ENCODE peak calls at places on chromosomes 16 and 17, in four cellular contexts. Z, X, O and Q are unnamed samples.

GRCh38 chr16:88650749-88651275 is at the start of gene CYBA:
- DNase-seq in X (peak), O (peak), Z (peak), Q (no peak)

GRCh38 chr17:65931246-65932149 is 260.4 kb downstream of the CEP112 start:
- DNase-seq in Z (no peak), O (no peak), X (no peak), Q (no peak)

GRCh38 chr16:89775223-89775622 is 41.2 kb downstream of the FANCA start:
- DNase-seq in X (no peak), O (no peak), Z (no peak), Q (no peak)

GRCh38 chr16:8464979-8465378 is 125.3 kb downstream of the TMEM114 start:
- DNase-seq in X (no peak), O (no peak), Z (no peak), Q (no peak)

GRCh38 chr17:45264430-45264829 is 2.5 kb upstream of the SPATA32 start:
- DNase-seq in Z (no peak), O (no peak), X (no peak), Q (peak)

GRCh38 chr16:78537511-78537910 is 438.1 kb downstream of the WWOX start:
- DNase-seq in Z (no peak), X (no peak), O (no peak), Q (no peak)

GRCh38 chr16:80369138-80369537 is 171.7 kb upstream of the DYNLRB2 start:
- DNase-seq in Z (no peak), O (no peak), X (no peak), Q (no peak)

GRCh38 chr17:82693168-82693867 is 5.2 kb downstream of the RAB40B start:
- DNase-seq in Z (no peak), O (no peak), X (no peak), Q (peak)

GRCh38 chr16:27127293-27127692 is 60.6 kb downstream of the C16orf82 start:
- DNase-seq in X (no peak), O (no peak), Z (no peak), Q (no peak)

GRCh38 chr17:45311762-45312476 is 4.9 kb downstream of the MAP3K14 start:
- DNase-seq in X (peak), Z (peak), O (peak), Q (no peak)

GRCh38 chr17:57984226-57984890 is 3.7 kb downstream of the VEZF1 start:
- DNase-seq in X (no peak), O (no peak), Z (no peak), Q (no peak)

GRCh38 chr17:45433136-45433535 is 466 bp upstream of the ARHGAP27 start:
- DNase-seq in X (no peak), Z (peak), O (no peak), Q (no peak)

GRCh38 chr16:76577003-76577402 is 299.8 kb downstream of the CNTNAP4 start:
- DNase-seq in O (no peak), X (no peak), Z (no peak), Q (no peak)

GRCh38 chr16:85449195-85449884 is 163.8 kb upstream of the GSE1 start:
- DNase-seq in X (peak), Z (no peak), O (no peak), Q (no peak)

GRCh38 chr17:78559749-78560368 is 17.3 kb downstream of the DNAH17 start:
- DNase-seq in O (no peak), Z (no peak), X (no peak), Q (no peak)

GRCh38 chr16:30775381-30776099 is 11.5 kb downstream of the ZNF629 start:
- DNase-seq in X (peak), O (peak), Z (peak), Q (peak)

GRCh38 chr17:57406131-57406980 is 150.0 kb downstream of the MSI2 start:
- DNase-seq in Z (no peak), X (no peak), O (no peak), Q (no peak)

GRCh38 chr17:57379237-57380054 is 123.1 kb downstream of the MSI2 start:
- DNase-seq in X (no peak), Z (peak), O (no peak), Q (no peak)

GRCh38 chr17:41800601-41801373 is 11.0 kb downstream of the P3H4 start:
- DNase-seq in O (peak), X (peak), Z (peak), Q (no peak)

GRCh38 chr17:77371117-77371887 is 230.5 kb downstream of the SEC14L1 start:
- DNase-seq in O (no peak), X (peak), Z (no peak), Q (no peak)

GRCh38 chr17:48442819-48443218 is 12.8 kb upstream of the SKAP1 start:
- DNase-seq in O (no peak), X (no peak), Z (no peak), Q (no peak)

GRCh38 chr17:13977837-13978236 is 91.5 kb upstream of the COX10 start:
- DNase-seq in X (no peak), O (no peak), Z (no peak), Q (no peak)

GRCh38 chr16:79009911-79010310 is 590.6 kb downstream of the MAF start:
- DNase-seq in X (no peak), O (no peak), Z (no peak), Q (no peak)

GRCh38 chr17:81049973-81050551 is 15.1 kb downstream of the BAIAP2 start:
- DNase-seq in X (peak), Z (peak), O (no peak), Q (no peak)
- TF ChIP-seq EP300 in X (no peak), Z (no peak), O (no peak), Q (no peak)

GRCh38 chr17:39077874-39078273 is 73.6 kb downstream of the PLXDC1 start:
- DNase-seq in O (no peak), Z (no peak), X (no peak), Q (no peak)
- TF ChIP-seq CTCF in O (peak), Z (peak), X (no peak), Q (no peak)

DNA sequence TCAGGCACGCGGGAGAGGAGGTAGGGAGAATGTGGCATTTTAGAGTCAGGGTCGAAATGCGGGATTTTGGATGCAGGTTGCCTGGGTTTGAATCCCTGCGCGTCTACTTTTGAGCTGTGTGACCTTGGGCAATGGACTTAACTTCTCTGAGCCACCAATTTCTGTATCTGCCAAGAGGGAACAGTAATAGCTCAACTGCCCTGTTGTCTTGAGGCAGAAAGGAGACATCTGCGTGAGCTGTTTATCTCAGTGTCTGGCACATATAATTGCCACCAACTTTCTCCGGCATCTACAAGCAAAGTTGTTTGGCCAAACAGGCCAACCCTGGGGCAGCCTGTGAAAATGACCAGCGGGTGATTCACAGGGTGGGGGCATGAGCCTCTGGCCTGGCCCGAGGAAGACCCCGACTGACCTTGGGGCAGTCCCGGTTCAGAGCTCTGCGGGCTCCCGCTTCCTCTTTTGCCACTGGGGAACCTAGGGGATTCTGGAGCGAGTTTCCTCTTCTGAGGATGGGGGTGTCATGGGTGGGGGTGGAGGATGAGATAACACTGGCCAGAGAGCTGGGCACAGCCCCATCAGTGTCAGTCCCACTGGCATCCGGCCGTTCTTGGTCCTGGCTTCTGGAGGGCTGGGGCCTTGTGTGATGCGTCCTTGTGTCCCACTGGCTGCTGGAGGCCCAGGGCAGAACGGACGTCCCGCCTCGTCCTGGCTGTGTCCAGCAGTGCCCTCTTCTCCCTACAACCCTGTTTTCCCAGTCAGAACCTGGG is 1.3 kb downstream of the SNN start:
- DNase-seq in X (no peak), O (no peak), Z (no peak), Q (no peak)
- TF ChIP-seq EP300 in X (no peak), O (no peak), Z (no peak), Q (no peak)

DNA sequence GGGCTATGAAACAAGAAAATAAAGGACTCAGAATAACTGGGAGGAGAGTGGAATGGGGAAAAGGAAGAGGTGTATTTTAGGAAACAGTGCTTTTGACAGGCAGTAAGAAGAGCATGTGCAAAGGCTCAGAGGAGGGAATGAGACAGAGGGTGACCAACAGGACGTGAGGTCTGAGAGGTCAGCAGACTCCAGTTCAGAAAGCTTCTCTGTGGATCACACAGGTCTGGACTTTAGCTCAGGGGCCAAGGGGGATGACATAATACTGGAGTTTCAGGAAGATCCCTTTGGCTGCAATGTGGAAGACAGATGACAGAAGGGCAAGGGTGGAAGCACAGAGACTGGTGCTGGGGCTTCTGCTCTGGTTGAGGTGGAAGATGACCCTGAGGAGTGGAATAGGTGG is 489.9 kb upstream of the CDH5 start:
- DNase-seq in O (no peak), Z (no peak), X (no peak), Q (no peak)
- TF ChIP-seq CTCF in O (no peak), Z (no peak), X (no peak), Q (no peak)

DNA sequence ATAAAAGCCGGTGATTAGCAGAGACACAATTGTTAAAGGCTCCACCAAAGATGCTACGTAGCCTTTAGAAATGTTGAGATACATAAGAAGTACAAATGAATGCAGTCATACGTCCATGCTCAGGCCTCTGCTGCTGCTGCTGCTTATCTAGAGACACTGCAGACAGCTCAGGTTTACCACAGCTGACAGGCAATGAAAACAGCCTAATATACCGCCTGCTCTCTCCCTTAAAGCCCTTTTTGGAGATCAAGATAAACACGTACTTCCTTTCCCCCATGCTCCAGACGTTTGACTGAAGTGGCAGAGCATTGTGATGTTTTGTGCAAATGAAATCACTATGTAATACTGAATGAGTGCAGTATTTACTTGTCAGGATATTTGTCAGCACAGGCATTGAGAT is 185.3 kb downstream of the AATF start:
- DNase-seq in O (no peak), Z (peak), X (no peak), Q (no peak)
- TF ChIP-seq EP300 in O (no peak), Z (no peak), X (no peak), Q (no peak)

GRCh38 chr17:18190629-18191028 is 7.0 kb downstream of the ALKBH5 start:
- DNase-seq in Z (no peak), O (no peak), X (no peak), Q (no peak)

GRCh38 chr17:18194394-18194793 is 10.8 kb downstream of the ALKBH5 start:
- DNase-seq in X (no peak), O (no peak), Z (no peak), Q (no peak)

GRCh38 chr17:18194804-18195203 is 11.2 kb downstream of the ALKBH5 start:
- DNase-seq in X (no peak), O (no peak), Z (no peak), Q (no peak)

GRCh38 chr17:18191071-18191667 is 7.5 kb downstream of the ALKBH5 start:
- DNase-seq in O (no peak), Z (no peak), X (peak), Q (no peak)

DNA sequence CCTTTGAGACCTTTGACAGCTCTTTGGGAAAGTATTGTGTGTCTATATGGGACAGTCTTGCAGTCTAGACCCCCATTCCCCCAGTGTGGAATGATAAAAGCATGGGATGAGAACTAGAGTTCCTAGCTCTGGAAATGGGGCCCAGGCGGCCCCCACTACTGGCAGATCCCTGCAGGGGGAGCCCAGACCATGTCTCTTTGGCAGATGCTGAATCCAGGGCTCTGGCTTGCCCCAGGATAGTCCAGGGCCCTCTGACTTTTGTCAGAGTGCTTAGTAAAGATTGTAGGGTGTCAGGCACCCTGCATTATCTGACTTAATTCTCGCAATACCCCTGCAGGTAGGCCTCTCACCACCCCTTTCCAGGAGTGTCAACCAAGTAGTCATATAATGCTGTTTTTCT is 8.3 kb downstream of the ALKBH5 start:
- DNase-seq in X (no peak), O (peak), Z (peak), Q (no peak)
- TF ChIP-seq CTCF in X (no peak), O (peak), Z (peak), Q (no peak)

DNA sequence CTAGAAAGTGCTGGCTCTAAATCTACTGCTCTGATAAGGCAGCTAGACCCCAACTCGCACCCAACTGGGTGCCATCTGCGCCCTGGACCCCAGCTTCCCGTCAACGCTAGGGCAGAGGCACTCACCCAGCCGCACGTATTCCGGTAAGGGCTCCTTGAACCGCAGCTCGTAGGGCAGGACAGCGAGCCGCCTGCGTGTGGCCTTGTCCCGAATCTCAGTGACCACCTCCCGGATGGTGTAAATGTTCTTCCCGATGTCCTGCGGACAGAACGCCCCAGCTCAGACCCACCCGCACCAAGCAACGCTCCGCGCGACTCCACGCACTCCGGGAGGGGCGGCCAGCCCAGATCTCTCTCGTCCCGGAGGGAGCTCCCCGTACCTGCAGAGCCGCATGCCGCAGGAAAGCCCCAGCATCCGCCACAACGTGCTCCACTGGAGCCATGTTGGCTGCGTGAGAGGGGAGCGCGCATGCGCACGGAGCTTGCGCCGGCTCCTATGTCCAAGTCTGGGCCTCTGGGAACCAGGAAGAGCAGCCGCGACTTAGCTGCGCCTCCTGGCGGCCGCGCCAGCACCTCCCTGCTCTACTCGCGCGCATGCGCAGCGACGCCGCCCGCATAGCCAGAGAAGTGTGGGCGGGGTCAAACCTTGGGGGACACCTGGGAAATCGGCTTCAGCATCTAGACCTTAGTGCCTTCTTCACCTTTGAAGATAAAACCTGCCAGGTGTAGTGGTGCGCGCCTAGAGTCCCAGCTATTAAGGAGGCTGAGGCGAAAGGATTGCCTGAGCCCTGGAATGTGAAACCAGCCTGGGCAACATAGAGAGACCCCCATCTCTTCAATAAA is at the start of gene NOB1:
- DNase-seq in Z (peak), O (peak), X (peak), Q (peak)
- TF ChIP-seq EP300 in Z (no peak), O (no peak), X (no peak), Q (no peak)

DNA sequence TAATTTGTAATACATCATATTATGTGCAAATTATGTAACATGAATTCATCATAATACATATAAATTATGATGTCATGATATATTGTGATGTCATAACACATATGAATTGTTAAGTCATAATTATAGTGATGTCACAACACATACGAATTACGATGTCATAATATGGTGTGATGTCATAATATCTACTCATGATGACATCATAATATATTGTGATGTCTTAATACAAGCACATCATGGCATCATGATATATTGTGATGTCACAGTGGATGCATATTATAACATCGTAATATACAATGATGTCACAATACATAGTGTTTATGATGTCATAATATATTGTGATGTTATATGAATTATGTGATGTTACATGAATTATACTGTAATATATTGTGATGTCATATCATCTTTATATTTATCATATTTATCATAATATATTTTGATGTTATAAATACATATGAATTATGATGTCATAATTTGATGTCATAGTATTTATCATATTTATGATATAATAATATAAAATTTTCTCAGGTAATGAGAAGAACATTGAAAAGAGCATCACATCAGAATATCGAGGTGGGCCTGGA is 1793.0 kb downstream of the TP53TG3F start:
- DNase-seq in O (no peak), Z (no peak), X (no peak), Q (no peak)
- TF ChIP-seq CTCF in O (no peak), Z (no peak), X (no peak), Q (no peak)

GRCh38 chr17:19389386-19389785 is 2.4 kb upstream of the MFAP4 start:
- DNase-seq in Z (no peak), O (no peak), X (no peak), Q (peak)

GRCh38 chr17:19391432-19391831 is 4.4 kb upstream of the MFAP4 start:
- DNase-seq in O (no peak), X (no peak), Z (no peak), Q (no peak)

GRCh38 chr17:19390951-19391350 is 4.0 kb upstream of the MFAP4 start:
- DNase-seq in Z (no peak), X (no peak), O (no peak), Q (peak)

GRCh38 chr17:19388791-19389190 is 1.8 kb upstream of the MFAP4 start:
- DNase-seq in Z (no peak), X (no peak), O (no peak), Q (peak)

GRCh38 chr17:19392303-19392702 is 5.3 kb upstream of the MFAP4 start:
- DNase-seq in O (no peak), X (no peak), Z (no peak), Q (no peak)
- TF ChIP-seq EP300 in O (no peak), X (no peak), Z (no peak), Q (no peak)

GRCh38 chr17:29295420-29295819 is 1.5 kb upstream of the NUFIP2 start:
- DNase-seq in O (no peak), X (no peak), Z (no peak), Q (no peak)

GRCh38 chr17:29292071-29292991 is 1.6 kb downstream of the NUFIP2 start:
- DNase-seq in X (peak), Z (peak), O (peak), Q (peak)

GRCh38 chr17:29294580-29294900 is 592 bp upstream of the NUFIP2 start:
- DNase-seq in Z (no peak), O (no peak), X (no peak), Q (no peak)

GRCh38 chr17:29292992-29293889 is 707 bp downstream of the NUFIP2 start:
- DNase-seq in O (peak), X (peak), Z (peak), Q (peak)

DNA sequence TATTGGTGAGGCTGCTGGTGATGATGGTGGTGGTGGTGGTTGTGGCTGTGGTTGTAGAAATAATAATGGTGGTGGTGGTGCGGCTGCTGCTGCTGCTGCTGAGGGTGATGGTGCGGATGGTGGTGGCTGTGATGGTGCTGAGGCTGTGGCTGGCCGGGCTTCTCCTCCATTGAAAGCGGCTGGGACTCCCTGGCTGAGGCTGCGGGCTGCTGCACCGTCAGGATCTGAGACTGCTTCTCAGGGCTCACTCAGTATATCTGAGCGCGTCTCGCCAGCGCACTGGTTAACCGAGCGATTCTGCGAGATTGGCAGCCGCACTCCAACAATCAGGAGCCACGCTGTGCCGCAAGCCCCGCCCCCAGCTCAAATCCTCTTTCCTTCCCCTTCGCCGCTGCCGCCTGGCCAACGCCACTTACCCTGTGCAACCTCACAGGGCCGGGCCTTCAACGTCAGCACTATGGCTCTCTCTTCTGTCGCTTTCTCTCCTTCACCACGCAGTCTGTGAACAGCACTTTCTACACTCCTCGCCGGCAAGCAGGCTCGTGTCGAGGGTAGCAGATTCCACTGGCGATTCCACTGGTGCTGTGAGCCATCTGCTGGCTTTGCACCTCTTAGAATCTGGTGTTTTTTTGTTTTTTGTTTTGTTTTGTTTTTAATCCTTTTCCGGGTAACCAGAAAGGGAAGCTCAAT is at the start of gene NUFIP2:
- DNase-seq in O (peak), X (peak), Z (peak), Q (peak)
- TF ChIP-seq CTCF in O (no peak), X (no peak), Z (no peak), Q (no peak)